ENCODE peak calls at places on chromosomes 11 and 22, in ten cellular contexts. P is activated CD4-positive, alpha-beta T cell treated with anti-CD3 and anti-CD28 coated beads, Interleukin-2, amount 50 U/mL, for 1 hour; C is A549; Z is stimulated activated CD8-positive, alpha-beta memory T cell treated with anti-CD3 and anti-CD28 coated beads, Interleukin-4, amount 100 ng/mL, for 4 hours; B is mucosa of gallbladder; L is CD4-positive, alpha-beta T cell; S is cardiac muscle cell; M is EL; U is stimulated activated CD4-positive, alpha-beta T cell treated with anti-CD3 and anti-CD28 coated beads, Interleukin-2, amount 100 ng/mL, for 48 hours; O is GM13977. F is an unnamed sample.
A peak's percentile ranks its signal among the peaks of the same experiment; 100 is the strongest.

GRCh38 chr11:104944080-104944479 is 24.3 kb downstream of the CASP4 start:
- DNase-seq in P (no peak), C (no peak), Z (no peak), B (no peak), L (no peak), S (no peak), M (no peak), U (no peak), O (no peak), F (no peak)

GRCh38 chr11:92911478-92911877 is 58.0 kb upstream of the MTNR1B start:
- DNase-seq in P (no peak), C (no peak), Z (no peak), B (peak; percentile 12), L (no peak), S (no peak), M (no peak), U (no peak), O (no peak), F (no peak)

GRCh38 chr22:21837184-21837979 is 30.1 kb downstream of the MAPK1 start:
- DNase-seq in P (no peak), C (peak; percentile 22), Z (no peak), B (no peak), L (no peak), S (peak; percentile 77), M (peak; percentile 91), U (no peak), O (no peak), F (no peak)

GRCh38 chr11:7143908-7144307 is 55.1 kb downstream of the RBMXL2 start:
- DNase-seq in P (no peak), C (peak; percentile 31), Z (no peak), B (no peak), L (no peak), S (peak; percentile 17), M (peak; percentile 38), U (no peak), O (no peak), F (no peak)

GRCh38 chr11:12291313-12291712 is 86.1 kb upstream of the PARVA start:
- DNase-seq in P (no peak), C (no peak), Z (no peak), B (no peak), L (no peak), S (no peak), M (no peak), U (no peak), O (peak; percentile 2), F (no peak)

GRCh38 chr11:126348806-126349582 is 6.5 kb upstream of the ST3GAL4 start:
- DNase-seq in P (no peak), C (no peak), Z (no peak), B (no peak), L (no peak), S (peak; percentile 66), M (peak; percentile 22), U (no peak), O (no peak), F (no peak)

GRCh38 chr22:44260216-44261035 is 52.3 kb downstream of the SHISAL1 start:
- DNase-seq in P (no peak), C (no peak), Z (no peak), B (no peak), L (peak; percentile 25), S (no peak), M (no peak), U (no peak), O (no peak), F (peak; percentile 7)

GRCh38 chr22:33470456-33470855 is 412.3 kb upstream of the SYN3 start:
- DNase-seq in P (no peak), C (no peak), Z (no peak), B (no peak), L (no peak), S (no peak), M (no peak), U (no peak), O (peak; percentile 23), F (no peak)

GRCh38 chr11:74347381-74347780 is 35.9 kb upstream of the P4HA3 start:
- DNase-seq in P (no peak), C (no peak), Z (no peak), B (no peak), L (no peak), S (peak; percentile 50), M (no peak), U (no peak), O (no peak), F (no peak)

GRCh38 chr22:27673839-27674238 is 127.7 kb downstream of the MN1 start:
- DNase-seq in P (no peak), C (no peak), Z (no peak), B (peak; percentile 71), L (no peak), S (no peak), M (no peak), U (no peak), O (no peak), F (no peak)

GRCh38 chr11:10906521-10906920 is 48.7 kb upstream of the ZBED5 start:
- DNase-seq in P (no peak), C (peak; percentile 61), Z (no peak), B (no peak), L (no peak), S (no peak), M (peak; percentile 81), U (no peak), O (no peak), F (no peak)

GRCh38 chr11:119361961-119362725 is 15.6 kb upstream of the MFRP start:
- DNase-seq in P (no peak), C (no peak), Z (no peak), B (no peak), L (no peak), S (no peak), M (no peak), U (no peak), O (no peak), F (no peak)

GRCh38 chr22:20664594-20664959 is 109.3 kb upstream of the SERPIND1 start:
- DNase-seq in P (no peak), C (no peak), Z (no peak), B (no peak), L (no peak), S (no peak), M (no peak), U (no peak), O (no peak), F (no peak)

GRCh38 chr22:17436382-17436951 is 67.2 kb downstream of the CECR2 start:
- DNase-seq in P (no peak), C (no peak), Z (no peak), B (no peak), L (no peak), S (peak; percentile 60), M (no peak), U (no peak), O (no peak), F (no peak)

GRCh38 chr11:10117709-10118341 is 176.2 kb downstream of the SBF2 start:
- DNase-seq in P (no peak), C (no peak), Z (no peak), B (no peak), L (no peak), S (peak; percentile 84), M (peak; percentile 49), U (no peak), O (no peak), F (no peak)

GRCh38 chr22:41286639-41287091 is 678 bp upstream of the RANGAP1 start:
- DNase-seq in P (peak; percentile 43), C (peak; percentile 22), Z (no peak), B (no peak), L (peak; percentile 48), S (peak; percentile 33), M (peak; percentile 61), U (no peak), O (peak; percentile 50), F (peak; percentile 27)

GRCh38 chr22:33296941-33297340 is 238.8 kb upstream of the SYN3 start:
- DNase-seq in P (no peak), C (no peak), Z (no peak), B (no peak), L (no peak), S (no peak), M (no peak), U (no peak), O (no peak), F (no peak)

GRCh38 chr11:126686938-126687337 is 313.6 kb downstream of the KIRREL3 start:
- DNase-seq in P (no peak), C (no peak), Z (no peak), B (no peak), L (no peak), S (no peak), M (no peak), U (no peak), O (no peak), F (no peak)

GRCh38 chr11:11451501-11452005 is 98.5 kb upstream of the CSNK2A3 start:
- DNase-seq in P (no peak), C (peak; percentile 73), Z (no peak), B (peak; percentile 85), L (no peak), S (peak; percentile 5), M (peak; percentile 13), U (no peak), O (peak; percentile 56), F (no peak)

GRCh38 chr11:75627879-75628668 is 40.8 kb downstream of the MAP6 start:
- DNase-seq in P (no peak), C (no peak), Z (no peak), B (no peak), L (no peak), S (peak; percentile 42), M (peak; percentile 50), U (no peak), O (no peak), F (no peak)

GRCh38 chr11:43736502-43737193 is 56.1 kb downstream of the HSD17B12 start:
- DNase-seq in P (no peak), C (no peak), Z (no peak), B (no peak), L (no peak), S (peak; percentile 75), M (peak; percentile 27), U (no peak), O (no peak), F (no peak)

GRCh38 chr11:102457865-102458264 is 5.3 kb upstream of the TMEM123 start:
- DNase-seq in P (no peak), C (no peak), Z (no peak), B (no peak), L (no peak), S (no peak), M (no peak), U (no peak), O (no peak), F (no peak)

F was measured in activated B cell treated with CpG ODN at 0.5 μM for 24 hours.